ENCODE peak calls at places on chromosomes 13 and 19, in seven cellular contexts. K is cardiac muscle cell; E is lower lobe of right lung; C is CD8-positive, alpha-beta T cell; B is endodermal cell; V is esophagus muscularis mucosa; H is astrocyte. U is an unnamed sample. For H3K4me1, the result is how much of the 10 kb centered on the place peaks cover.

GRCh38 chr13:73372691-73373627 is 314.2 kb downstream of the KLF5 start:
- DNase-seq in K (no peak), E (no peak), C (no peak), B (no peak), V (no peak), H (no peak), U (no peak)

GRCh38 chr19:38682195-38682867 is 34.9 kb downstream of the ACTN4 start:
- DNase-seq in K (no peak), E (no peak), C (no peak), B (no peak), V (no peak), H (no peak), U (no peak)

GRCh38 chr13:113792236-113792770 is 33.3 kb downstream of the TMEM255B start:
- DNase-seq in K (no peak), E (no peak), C (no peak), B (peak), V (no peak), H (no peak), U (no peak)

GRCh38 chr13:80778302-80778701 is 437.4 kb upstream of the SPRY2 start:
- DNase-seq in K (no peak), E (no peak), C (no peak), B (no peak), V (no peak), H (no peak), U (no peak)

GRCh38 chr13:28718186-28718537 is 608 bp downstream of the SLC46A3 start:
- DNase-seq in K (no peak), E (no peak), C (no peak), B (no peak), V (no peak), H (no peak), U (no peak)

GRCh38 chr13:94829201-94829600 is 116.9 kb upstream of the SOX21 start:
- DNase-seq in K (no peak), E (no peak), C (no peak), B (no peak), V (no peak), H (no peak), U (no peak)

GRCh38 chr13:20713751-20714150 is 10.3 kb downstream of the IL17D start:
- DNase-seq in K (no peak), E (no peak), C (no peak), B (no peak), V (no peak), H (peak), U (no peak)

GRCh38 chr13:97855570-97855970 is 97.9 kb upstream of the IPO5 start:
- DNase-seq in K (peak), E (no peak), C (no peak), B (peak), V (peak), H (peak), U (peak)

GRCh38 chr13:79463604-79464003 is 17.4 kb upstream of the NDFIP2 start:
- DNase-seq in K (no peak), E (no peak), C (no peak), B (no peak), V (no peak), H (no peak), U (no peak)

GRCh38 chr13:48730971-48731658 is 77.4 kb downstream of the CYSLTR2 start:
- DNase-seq in K (no peak), E (no peak), C (no peak), B (peak), V (no peak), H (peak), U (no peak)

GRCh38 chr13:44103721-44104490 is 224.2 kb downstream of the LACC1 start:
- DNase-seq in K (no peak), E (no peak), C (no peak), B (no peak), V (peak), H (no peak), U (no peak)

GRCh38 chr13:92355213-92355612 is 871.4 kb upstream of the GPC6 start:
- DNase-seq in K (peak), E (no peak), C (no peak), B (peak), V (no peak), H (peak), U (no peak)

GRCh38 chr13:114097893-114098688 is 34.3 kb downstream of the RASA3 start:
- DNase-seq in K (no peak), E (peak), C (no peak), B (peak), V (no peak), H (no peak), U (no peak)

GRCh38 chr19:38270587-38271167 is 6.3 kb downstream of the SPINT2 start:
- DNase-seq in K (no peak), E (no peak), C (no peak), B (no peak), V (no peak), H (peak), U (no peak)

GRCh38 chr13:28329395-28330158 is 165.4 kb downstream of the FLT1 start:
- DNase-seq in K (no peak), E (peak), C (no peak), B (no peak), V (no peak), H (peak), U (no peak)

GRCh38 chr19:17718988-17719711 is at the start of gene MAP1S:
- DNase-seq in K (peak), E (peak), C (peak), B (peak), V (no peak), H (peak), U (peak)

GRCh38 chr13:101267656-101268055 is 148.7 kb downstream of the NALCN start:
- DNase-seq in K (no peak), E (no peak), C (no peak), B (no peak), V (no peak), H (peak), U (no peak)

GRCh38 chr13:21986602-21987001 is 315.7 kb downstream of the FGF9 start:
- DNase-seq in K (no peak), E (no peak), C (no peak), B (no peak), V (no peak), H (no peak), U (no peak)

GRCh38 chr19:49256691-49257090 is 68.3 kb downstream of the SLC6A16 start:
- DNase-seq in K (no peak), E (no peak), C (no peak), B (no peak), V (no peak), H (no peak), U (no peak)

GRCh38 chr19:43705729-43706128 is 10.1 kb upstream of the IRGC start:
- DNase-seq in K (no peak), E (no peak), C (no peak), B (no peak), V (no peak), H (no peak), U (no peak)

GRCh38 chr19:41928221-41928683 is at the start of gene ERFL:
- DNase-seq in K (no peak), E (no peak), C (no peak), B (peak), V (no peak), H (no peak), U (no peak)

GRCh38 chr13:105518086-105518485 is 1017.4 kb downstream of the EFNB2 start:
- DNase-seq in K (no peak), E (no peak), C (no peak), B (no peak), V (no peak), H (peak), U (no peak)

GRCh38 chr13:113421673-113422270 is 31.5 kb downstream of the ADPRHL1 start:
- DNase-seq in K (no peak), E (no peak), C (no peak), B (no peak), V (no peak), H (peak), U (no peak)

GRCh38 chr19:4909172-4909896 is at the start of gene UHRF1:
- DNase-seq in K (peak), E (no peak), C (no peak), B (peak), V (no peak), H (no peak), U (no peak)

GRCh38 chr19:482186-483041 is 13.9 kb upstream of the MADCAM1 start:
- DNase-seq in K (peak), E (no peak), C (no peak), B (peak), V (no peak), H (no peak), U (no peak)

GRCh38 chr19:7670150-7670784 is 1.4 kb downstream of the RETN start:
- DNase-seq in K (peak), E (peak), C (no peak), B (no peak), V (no peak), H (no peak), U (no peak)

DNA sequence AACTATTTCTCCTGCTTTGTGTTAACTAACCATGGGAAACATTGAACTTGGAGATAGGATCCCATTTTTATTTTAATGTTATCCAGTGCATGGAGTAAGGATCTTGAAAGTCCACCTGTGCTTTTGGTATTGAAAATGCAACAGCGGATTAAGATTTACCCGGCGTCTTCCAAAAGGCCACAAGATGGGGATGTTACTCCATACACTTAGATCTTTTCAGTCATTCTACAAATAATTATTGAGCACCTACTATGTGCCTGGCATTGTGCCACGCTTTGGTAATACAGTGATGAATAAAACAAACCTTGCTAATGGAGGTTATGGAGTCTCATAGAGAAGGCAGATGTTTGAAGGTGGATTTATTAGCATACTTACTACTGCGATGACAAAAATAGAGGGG is 56.9 kb downstream of the RFC3 start:
- DNase-seq in K (no peak), E (no peak), C (no peak), B (no peak), V (no peak), H (no peak), U (no peak)
- H3K4me1 ChIP-seq in K (under half), E (under half), C (under half), B (under half), V (under half), H (under half), U (under half)

GRCh38 chr19:56919308-56919995 is 78.9 kb upstream of the PEG3 start:
- DNase-seq in K (no peak), E (no peak), C (no peak), B (no peak), V (no peak), H (no peak), U (no peak)
- H3K27ac ChIP-seq in K (no peak), E (no peak), C (no peak), B (no peak), V (no peak), H (no peak), U (no peak)

DNA sequence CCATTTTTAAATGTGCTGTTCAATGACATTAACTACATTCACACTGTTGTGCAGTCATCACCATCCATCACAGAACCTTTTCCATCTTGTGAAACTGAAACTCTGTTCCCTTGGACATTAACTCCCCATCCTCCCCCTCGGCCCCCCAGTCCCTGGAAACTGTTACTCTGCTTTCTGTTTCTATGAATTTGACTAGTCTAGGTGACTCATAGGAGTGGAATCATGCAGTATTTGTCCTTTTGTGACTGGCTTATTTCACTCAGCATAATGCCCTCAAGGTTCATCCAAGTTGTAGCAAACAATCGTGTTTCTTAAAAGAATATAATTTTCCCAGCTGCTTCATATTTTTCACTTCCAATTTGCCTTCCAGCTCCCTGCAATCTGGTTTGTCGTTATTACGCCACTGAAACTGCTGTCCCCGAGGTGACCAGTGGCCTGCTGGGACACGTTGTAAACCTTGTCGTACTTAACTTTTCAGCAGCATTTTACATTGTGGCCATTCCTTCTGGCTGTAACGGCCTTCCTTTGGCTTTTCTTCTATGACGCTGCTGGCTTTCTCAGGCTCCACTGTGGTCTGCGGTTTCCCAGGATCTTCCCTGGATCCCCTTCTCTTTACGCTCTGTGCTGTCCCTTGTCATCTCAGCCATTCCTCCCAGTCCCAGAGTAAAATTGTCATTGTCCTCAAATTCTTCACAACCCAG is 74.0 kb downstream of the DHRS12 start:
- DNase-seq in K (no peak), E (no peak), C (no peak), B (no peak), V (no peak), H (peak), U (no peak)
- H3K4me1 ChIP-seq in K (under half), E (under half), C (under half), B (under half), V (under half), H (half or more), U (under half)

DNA sequence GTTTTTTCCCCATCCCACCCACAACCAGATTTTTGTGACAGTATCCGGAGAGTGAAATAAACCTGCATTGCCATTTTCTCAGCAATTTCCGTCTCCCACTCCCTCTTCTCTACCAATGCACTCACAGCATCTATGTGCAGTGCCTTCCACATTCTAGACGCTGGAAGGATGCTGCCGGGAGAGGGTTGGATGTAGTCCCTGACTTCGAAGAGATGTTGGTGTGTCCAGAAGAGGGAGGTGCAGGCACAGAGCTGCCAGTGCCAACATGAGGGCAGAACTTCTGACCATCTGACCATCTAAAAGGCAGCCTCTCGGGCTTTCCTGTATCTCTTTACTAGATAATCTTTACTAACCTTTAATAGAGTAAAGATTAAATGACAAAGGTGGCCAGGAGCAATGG is 64.0 kb downstream of the KCTD15 start:
- DNase-seq in K (no peak), E (no peak), C (no peak), B (no peak), V (no peak), H (no peak), U (no peak)
- H3K27ac ChIP-seq in K (no peak), E (no peak), C (no peak), B (no peak), V (no peak), H (no peak), U (no peak)

GRCh38 chr19:46862504-46862835 is 1.7 kb downstream of the ARHGAP35 start:
- DNase-seq in K (peak), E (no peak), C (no peak), B (no peak), V (no peak), H (no peak), U (no peak)

GRCh38 chr19:46862974-46863632 is 2.3 kb downstream of the ARHGAP35 start:
- DNase-seq in K (peak), E (no peak), C (no peak), B (no peak), V (no peak), H (no peak), U (no peak)

GRCh38 chr19:46863818-46864629 is 3.2 kb downstream of the ARHGAP35 start:
- DNase-seq in K (peak), E (peak), C (no peak), B (peak), V (no peak), H (peak), U (no peak)

GRCh38 chr19:46868444-46868843 is 7.6 kb downstream of the ARHGAP35 start:
- DNase-seq in K (no peak), E (no peak), C (no peak), B (no peak), V (no peak), H (no peak), U (no peak)

GRCh38 chr19:46866407-46867132 is 5.8 kb downstream of the ARHGAP35 start:
- DNase-seq in K (peak), E (no peak), C (no peak), B (no peak), V (no peak), H (no peak), U (no peak)
- H3K4me1 ChIP-seq in K (under half), E (half or more), C (under half), B (under half), V (half or more), H (under half), U (under half)

U was measured in CD8-positive, alpha-beta memory T cell.